ENCODE peak calls at places on chromosomes 1 and 21, in four cellular contexts. I is HTR-8/SVneo, J is AG09309, P is ELR. W is an unnamed sample.

GRCh38 chr1:15953791-15954201 is 22.1 kb downstream of the ZBTB17 start:
- DNase-seq in I (no peak), J (no peak), P (no peak), W (peak)

GRCh38 chr1:1435094-1435903 is at the start of gene VWA1:
- DNase-seq in I (peak), J (no peak), P (peak), W (peak)

GRCh38 chr1:98421098-98421460 is 240.4 kb upstream of the SNX7 start:
- DNase-seq in I (no peak), J (no peak), P (no peak), W (no peak)

GRCh38 chr1:205668951-205669340 is 11.4 kb downstream of the SLC45A3 start:
- DNase-seq in I (no peak), J (no peak), P (no peak), W (no peak)

GRCh38 chr1:230230948-230231738 is 164.1 kb downstream of the GALNT2 start:
- DNase-seq in I (no peak), J (no peak), P (no peak), W (no peak)

GRCh38 chr1:90725961-90726715 is 9.0 kb upstream of the BARHL2 start:
- DNase-seq in I (no peak), J (no peak), P (no peak), W (peak)

GRCh38 chr21:36247316-36247715 is 72.7 kb upstream of the MORC3 start:
- DNase-seq in I (no peak), J (no peak), P (no peak), W (peak)

GRCh38 chr1:221783936-221784335 is 42.0 kb upstream of the DUSP10 start:
- DNase-seq in I (no peak), J (no peak), P (no peak), W (no peak)

GRCh38 chr21:44286716-44287632 is 1.3 kb downstream of the AIRE start:
- DNase-seq in I (no peak), J (no peak), P (no peak), W (no peak)